ENCODE peak calls at places on chromosomes 13 and 19, in four cellular contexts. One of them, this sample, is unnamed.

GRCh38 chr19:38252935-38253691 is 3.1 kb downstream of the PPP1R14A start:
- DNase-seq in AG10803: no peak
- DNase-seq in endothelial cell: no peak
- DNase-seq in right atrium auricular region: no peak
- DNase-seq in this sample: peak

GRCh38 chr19:41325947-41326706 is 16.2 kb downstream of the CCDC97 start:
- DNase-seq in endothelial cell: no peak
- DNase-seq in right atrium auricular region: no peak
- DNase-seq in AG10803: peak
- DNase-seq in this sample: no peak

GRCh38 chr19:11264452-11265176 is 2.3 kb upstream of the DOCK6 start:
- DNase-seq in right atrium auricular region: peak
- DNase-seq in endothelial cell: peak
- DNase-seq in AG10803: no peak
- DNase-seq in this sample: peak

GRCh38 chr19:18274776-18275356 is 614 bp upstream of the IQCN start:
- DNase-seq in right atrium auricular region: peak
- DNase-seq in AG10803: peak
- DNase-seq in endothelial cell: no peak
- DNase-seq in this sample: peak

GRCh38 chr19:12527034-12527836 is 24.0 kb downstream of the ZNF564 start:
- DNase-seq in endothelial cell: no peak
- DNase-seq in AG10803: peak
- DNase-seq in right atrium auricular region: no peak
- DNase-seq in this sample: no peak

GRCh38 chr19:38120471-38121030 is 103.5 kb downstream of the DPF1 start:
- DNase-seq in right atrium auricular region: no peak
- DNase-seq in endothelial cell: no peak
- DNase-seq in AG10803: no peak
- DNase-seq in this sample: no peak

GRCh38 chr13:108154421-108154858 is 60.9 kb downstream of the LIG4 start:
- DNase-seq in AG10803: no peak
- DNase-seq in right atrium auricular region: no peak
- DNase-seq in endothelial cell: no peak
- DNase-seq in this sample: no peak

GRCh38 chr13:74191036-74191809 is 57.0 kb upstream of the KLF12 start:
- DNase-seq in AG10803: no peak
- DNase-seq in right atrium auricular region: no peak
- DNase-seq in endothelial cell: no peak
- DNase-seq in this sample: no peak

GRCh38 chr19:41186971-41187883 is 5.8 kb upstream of the CYP2S1 start:
- DNase-seq in right atrium auricular region: no peak
- DNase-seq in AG10803: no peak
- DNase-seq in endothelial cell: no peak
- DNase-seq in this sample: no peak

GRCh38 chr19:19106061-19106551 is 32.2 kb downstream of the TMEM161A start:
- DNase-seq in AG10803: no peak
- DNase-seq in right atrium auricular region: no peak
- DNase-seq in endothelial cell: peak
- DNase-seq in this sample: no peak

GRCh38 chr19:14383556-14383897 is 2.3 kb downstream of the ADGRE5 start:
- DNase-seq in endothelial cell: no peak
- DNase-seq in right atrium auricular region: no peak
- DNase-seq in AG10803: peak
- DNase-seq in this sample: peak

GRCh38 chr19:737591-738093 is 13.3 kb upstream of the MISP start:
- DNase-seq in right atrium auricular region: no peak
- DNase-seq in AG10803: peak
- DNase-seq in endothelial cell: peak
- DNase-seq in this sample: no peak

GRCh38 chr19:35870798-35871197 is 2.4 kb downstream of the APLP1 start:
- DNase-seq in endothelial cell: no peak
- DNase-seq in right atrium auricular region: no peak
- DNase-seq in AG10803: no peak
- DNase-seq in this sample: no peak

GRCh38 chr13:35225582-35225981 is 250.9 kb downstream of the MAB21L1 start:
- DNase-seq in endothelial cell: no peak
- DNase-seq in right atrium auricular region: no peak
- DNase-seq in AG10803: no peak
- DNase-seq in this sample: no peak

GRCh38 chr19:12837225-12837624 is 1.1 kb upstream of the MAST1 start:
- DNase-seq in endothelial cell: no peak
- DNase-seq in AG10803: no peak
- DNase-seq in right atrium auricular region: no peak
- DNase-seq in this sample: no peak

GRCh38 chr13:52848455-52849190 is at the start of gene PCDH8:
- DNase-seq in endothelial cell: peak
- DNase-seq in right atrium auricular region: no peak
- DNase-seq in AG10803: no peak
- DNase-seq in this sample: no peak

GRCh38 chr19:4624733-4625362 is 14.5 kb upstream of the TNFAIP8L1 start:
- DNase-seq in endothelial cell: no peak
- DNase-seq in AG10803: peak
- DNase-seq in right atrium auricular region: no peak
- DNase-seq in this sample: no peak
- TF ChIP-seq CTCF in endothelial cell: no peak
- TF ChIP-seq CTCF in AG10803: peak
- TF ChIP-seq CTCF in right atrium auricular region: peak
- TF ChIP-seq CTCF in this sample: peak

DNA sequence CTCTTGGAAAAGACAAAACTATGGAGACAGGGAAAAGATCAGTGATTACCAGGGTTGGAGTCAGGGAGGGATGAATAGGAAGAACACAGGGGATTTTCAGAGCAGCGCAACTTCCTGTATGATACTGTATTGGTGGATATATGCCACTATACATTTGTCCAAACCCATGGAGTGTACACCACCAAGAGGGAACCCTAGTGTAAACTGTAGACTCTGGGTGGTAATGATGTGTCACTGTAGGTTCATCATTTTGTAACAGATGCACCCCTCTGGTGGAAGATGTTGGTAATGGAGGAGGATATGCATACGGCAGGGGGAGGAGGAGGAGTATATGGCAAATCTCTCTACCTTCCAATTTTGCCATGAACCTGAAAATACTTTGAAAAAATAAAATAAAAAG is 68.1 kb downstream of the UFM1 start:
- DNase-seq in endothelial cell: peak
- DNase-seq in right atrium auricular region: no peak
- DNase-seq in AG10803: peak
- DNase-seq in this sample: no peak
- TF ChIP-seq CTCF in endothelial cell: peak
- TF ChIP-seq CTCF in right atrium auricular region: peak
- TF ChIP-seq CTCF in AG10803: peak
- TF ChIP-seq CTCF in this sample: peak

DNA sequence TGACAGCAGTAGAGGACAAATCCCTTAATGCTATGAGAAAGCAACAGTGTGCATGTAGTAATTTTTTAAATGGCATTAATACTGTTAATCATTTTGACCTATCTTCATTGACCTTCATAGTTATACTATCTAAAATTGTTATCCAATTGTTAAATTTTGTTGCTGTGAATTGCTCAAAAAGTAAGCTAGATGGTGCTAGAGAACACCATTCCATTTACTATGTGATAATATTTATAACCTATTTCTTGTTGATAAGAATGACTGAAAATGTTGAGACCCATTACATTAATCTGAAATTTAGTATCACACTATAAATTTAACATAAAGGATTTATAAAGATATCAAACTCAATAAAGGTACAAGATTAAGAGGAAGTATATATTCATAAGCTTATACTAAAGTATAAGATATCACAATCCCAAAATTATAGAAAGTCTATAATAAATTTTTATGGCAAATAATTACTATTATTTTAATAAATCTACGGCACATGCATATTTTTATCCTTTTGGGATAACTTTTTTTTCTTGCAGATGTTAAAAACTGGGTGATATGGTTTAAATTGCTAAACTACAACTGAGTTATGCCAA is 1573.3 kb downstream of the PCDH9 start:
- DNase-seq in AG10803: peak
- DNase-seq in endothelial cell: no peak
- DNase-seq in right atrium auricular region: no peak
- DNase-seq in this sample: no peak
- TF ChIP-seq CTCF in AG10803: peak
- TF ChIP-seq CTCF in endothelial cell: peak
- TF ChIP-seq CTCF in right atrium auricular region: peak
- TF ChIP-seq CTCF in this sample: peak

GRCh38 chr13:101205408-101205807 is 210.9 kb downstream of the NALCN start:
- DNase-seq in AG10803: no peak
- DNase-seq in right atrium auricular region: no peak
- DNase-seq in endothelial cell: no peak
- DNase-seq in this sample: no peak

GRCh38 chr13:101204270-101205011 is 211.9 kb downstream of the NALCN start:
- DNase-seq in right atrium auricular region: no peak
- DNase-seq in endothelial cell: no peak
- DNase-seq in AG10803: peak
- DNase-seq in this sample: no peak

GRCh38 chr13:101202590-101202989 is 213.7 kb downstream of the NALCN start:
- DNase-seq in AG10803: no peak
- DNase-seq in right atrium auricular region: no peak
- DNase-seq in endothelial cell: peak
- DNase-seq in this sample: no peak
- TF ChIP-seq CTCF in AG10803: no peak
- TF ChIP-seq CTCF in right atrium auricular region: no peak
- TF ChIP-seq CTCF in endothelial cell: no peak
- TF ChIP-seq CTCF in this sample: no peak

DNA sequence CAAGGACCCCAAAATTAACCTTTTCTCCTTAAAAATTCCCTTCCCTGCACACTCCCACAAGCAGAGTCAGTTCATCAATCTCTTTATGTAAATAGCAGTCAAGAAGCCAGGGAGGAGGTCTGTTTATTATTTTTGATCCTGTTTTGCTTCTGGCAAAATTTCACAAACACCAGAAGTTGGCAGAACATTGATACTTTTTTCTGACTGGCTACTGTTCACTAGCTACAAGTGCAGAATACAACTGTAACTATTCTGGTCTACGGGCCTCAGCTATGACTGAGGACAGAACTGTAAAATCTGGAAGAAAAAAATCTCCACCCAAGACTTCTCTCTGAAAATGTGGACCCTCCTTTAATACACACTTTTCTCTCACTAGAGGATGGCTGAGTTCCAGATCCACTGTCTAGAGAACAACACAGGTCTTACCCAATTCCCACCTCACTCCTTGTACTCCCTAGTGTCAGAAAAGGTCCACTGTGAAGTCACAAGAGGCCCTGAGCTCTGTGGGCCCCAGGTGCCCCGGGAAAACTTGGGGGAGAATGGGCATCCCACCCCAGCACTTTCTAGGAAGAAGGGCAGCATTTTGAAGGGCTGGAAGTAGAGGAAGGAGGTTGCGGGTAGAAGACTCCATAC is 14.5 kb downstream of the STARD13 start:
- DNase-seq in AG10803: no peak
- DNase-seq in endothelial cell: no peak
- DNase-seq in right atrium auricular region: no peak
- DNase-seq in this sample: no peak
- TF ChIP-seq CTCF in AG10803: no peak
- TF ChIP-seq CTCF in endothelial cell: no peak
- TF ChIP-seq CTCF in right atrium auricular region: no peak
- TF ChIP-seq CTCF in this sample: no peak

DNA sequence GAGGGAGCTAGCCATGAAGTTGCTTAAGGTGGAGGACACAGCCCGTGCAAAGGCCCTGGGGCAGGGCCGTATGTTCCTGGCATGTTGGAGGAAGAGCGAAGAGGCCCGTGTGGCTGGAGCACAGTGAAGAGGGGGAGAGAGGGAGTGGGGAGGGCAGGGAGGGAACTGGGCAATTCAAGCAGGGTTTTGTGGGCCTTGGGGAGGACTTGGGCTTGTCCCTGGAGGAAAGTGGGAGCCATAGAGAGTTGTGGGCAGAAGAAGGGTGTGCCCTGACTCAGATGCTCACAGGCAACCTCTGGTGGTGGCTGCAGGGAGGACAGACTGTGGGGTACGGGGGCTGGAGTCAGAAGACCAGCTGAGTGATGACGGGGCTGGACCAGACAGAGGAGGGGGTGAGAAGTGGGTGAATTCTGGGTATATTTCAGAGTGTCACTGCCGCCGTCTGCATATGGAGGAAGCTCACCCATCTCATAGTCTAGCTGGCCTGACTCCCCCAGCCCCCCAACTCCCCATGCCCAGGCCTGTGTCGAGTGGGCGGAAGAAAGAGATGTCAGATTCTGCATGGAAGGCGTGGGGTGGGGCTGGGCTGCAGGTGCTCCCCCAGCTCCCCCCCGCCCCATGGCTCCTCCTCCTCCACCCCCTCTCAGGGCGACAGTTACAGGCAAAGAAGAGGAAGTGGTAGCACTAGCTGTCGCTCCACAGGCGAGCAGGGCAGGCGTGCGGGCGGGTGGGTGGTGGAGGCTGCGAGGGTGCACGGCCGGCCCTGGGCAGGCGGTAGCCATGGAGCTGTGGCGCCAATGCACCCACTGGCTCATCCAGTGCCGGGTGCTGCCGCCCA is at the start of gene VAV1:
- DNase-seq in right atrium auricular region: no peak
- DNase-seq in endothelial cell: no peak
- DNase-seq in AG10803: no peak
- DNase-seq in this sample: peak
- TF ChIP-seq CTCF in right atrium auricular region: no peak
- TF ChIP-seq CTCF in endothelial cell: no peak
- TF ChIP-seq CTCF in AG10803: no peak
- TF ChIP-seq CTCF in this sample: no peak

GRCh38 chr19:50647879-50648615 is 1.2 kb upstream of the C19orf81 start:
- DNase-seq in endothelial cell: no peak
- DNase-seq in right atrium auricular region: no peak
- DNase-seq in AG10803: no peak
- DNase-seq in this sample: no peak

GRCh38 chr19:50644315-50644915 is 4.7 kb upstream of the SYT3 start:
- DNase-seq in right atrium auricular region: no peak
- DNase-seq in endothelial cell: no peak
- DNase-seq in AG10803: no peak
- DNase-seq in this sample: no peak

GRCh38 chr19:50648659-50649058 is 586 bp upstream of the C19orf81 start:
- DNase-seq in endothelial cell: no peak
- DNase-seq in AG10803: no peak
- DNase-seq in right atrium auricular region: no peak
- DNase-seq in this sample: no peak

GRCh38 chr19:50645107-50645506 is 4.1 kb upstream of the C19orf81 start:
- DNase-seq in endothelial cell: no peak
- DNase-seq in AG10803: no peak
- DNase-seq in right atrium auricular region: no peak
- DNase-seq in this sample: no peak

GRCh38 chr19:50646074-50646807 is 3.0 kb upstream of the C19orf81 start:
- DNase-seq in right atrium auricular region: no peak
- DNase-seq in endothelial cell: no peak
- DNase-seq in AG10803: peak
- DNase-seq in this sample: no peak
- TF ChIP-seq CTCF in right atrium auricular region: no peak
- TF ChIP-seq CTCF in endothelial cell: no peak
- TF ChIP-seq CTCF in AG10803: no peak
- TF ChIP-seq CTCF in this sample: no peak

GRCh38 chr19:3253270-3253669 is 28.8 kb downstream of the CELF5 start:
- DNase-seq in right atrium auricular region: no peak
- DNase-seq in AG10803: no peak
- DNase-seq in endothelial cell: no peak
- DNase-seq in this sample: no peak
- TF ChIP-seq CTCF in right atrium auricular region: no peak
- TF ChIP-seq CTCF in AG10803: no peak
- TF ChIP-seq CTCF in endothelial cell: no peak
- TF ChIP-seq CTCF in this sample: no peak